ENCODE peak calls at places on chromosomes 1 and 21, in seven cellular contexts. G, T, W, B, C, L and R are unnamed samples.

GRCh38 chr1:228399531-228400236 is 7.0 kb downstream of the TRIM11 start:
- DNase-seq in L (no peak), C (no peak), G (no peak), W (no peak), B (no peak), T (no peak), R (no peak)

GRCh38 chr1:214143015-214143775 is 137.8 kb upstream of the SMYD2 start:
- DNase-seq in W (no peak), T (no peak), B (no peak), L (no peak), G (no peak), C (no peak), R (no peak)

GRCh38 chr21:16070207-16070651 is 340.4 kb downstream of the USP25 start:
- DNase-seq in T (no peak), W (no peak), C (no peak), L (no peak), B (no peak), G (no peak), R (no peak)

GRCh38 chr1:38208720-38209632 is 162.4 kb upstream of the POU3F1 start:
- DNase-seq in G (no peak), W (no peak), T (peak), B (no peak), C (no peak), L (no peak), R (no peak)

GRCh38 chr1:19007491-19008441 is 51.3 kb upstream of the IFFO2 start:
- DNase-seq in B (no peak), C (no peak), G (no peak), L (no peak), W (no peak), T (no peak), R (no peak)

GRCh38 chr1:202671388-202671787 is 38.9 kb downstream of the SYT2 start:
- DNase-seq in L (no peak), C (peak), B (no peak), T (no peak), W (no peak), G (no peak), R (peak)

GRCh38 chr1:39434797-39435395 is 56.5 kb upstream of the BMP8A start:
- DNase-seq in T (no peak), C (no peak), L (no peak), W (no peak), G (no peak), B (no peak), R (no peak)

GRCh38 chr21:29148535-29148934 is 18.1 kb downstream of the MAP3K7CL start:
- DNase-seq in B (peak), G (no peak), W (no peak), C (no peak), L (peak), T (peak), R (no peak)

GRCh38 chr1:236702995-236703394 is 16.7 kb downstream of the ACTN2 start:
- DNase-seq in B (no peak), G (no peak), W (no peak), L (no peak), T (no peak), C (no peak), R (no peak)

GRCh38 chr1:204151562-204152309 is at the start of gene ETNK2:
- DNase-seq in B (no peak), L (no peak), T (peak), W (peak), C (peak), G (no peak), R (peak)